ENCODE peak calls at places on chromosome 10, in five cellular contexts. One of them, this sample, is unnamed.

GRCh38 chr10:46283217-46283944 is 3.4 kb upstream of the ANTXRL start:
- DNase-seq in non-pigmented ciliary epithelial cell: no peak
- DNase-seq in lower leg skin: no peak
- DNase-seq in SW 1271: no peak
- DNase-seq in NCI-H460: no peak
- DNase-seq in this sample: no peak

GRCh38 chr10:78614744-78615143 is 454.0 kb upstream of the ZMIZ1 start:
- DNase-seq in SW 1271: no peak
- DNase-seq in lower leg skin: no peak
- DNase-seq in non-pigmented ciliary epithelial cell: no peak
- DNase-seq in NCI-H460: no peak
- DNase-seq in this sample: no peak

GRCh38 chr10:84654671-84655070 is 326.3 kb downstream of the CCSER2 start:
- DNase-seq in SW 1271: no peak
- DNase-seq in lower leg skin: no peak
- DNase-seq in non-pigmented ciliary epithelial cell: no peak
- DNase-seq in NCI-H460: no peak
- DNase-seq in this sample: no peak

GRCh38 chr10:117424171-117424570 is 48.9 kb upstream of the PDZD8 start:
- DNase-seq in non-pigmented ciliary epithelial cell: no peak
- DNase-seq in SW 1271: no peak
- DNase-seq in lower leg skin: no peak
- DNase-seq in NCI-H460: no peak
- DNase-seq in this sample: no peak

GRCh38 chr10:34124522-34125035 is 690.5 kb downstream of the PARD3 start:
- DNase-seq in lower leg skin: no peak
- DNase-seq in NCI-H460: no peak
- DNase-seq in SW 1271: peak
- DNase-seq in non-pigmented ciliary epithelial cell: no peak
- DNase-seq in this sample: no peak

GRCh38 chr10:103553743-103554487 is 60.4 kb downstream of the NEURL1 start:
- DNase-seq in NCI-H460: no peak
- DNase-seq in lower leg skin: no peak
- DNase-seq in non-pigmented ciliary epithelial cell: no peak
- DNase-seq in SW 1271: no peak
- DNase-seq in this sample: no peak

GRCh38 chr10:18786458-18786857 is 127.2 kb downstream of the ARL5B start:
- DNase-seq in SW 1271: no peak
- DNase-seq in non-pigmented ciliary epithelial cell: no peak
- DNase-seq in lower leg skin: no peak
- DNase-seq in NCI-H460: no peak
- DNase-seq in this sample: no peak

GRCh38 chr10:86970152-86970886 is 2.0 kb downstream of the ADIRF start:
- DNase-seq in non-pigmented ciliary epithelial cell: no peak
- DNase-seq in lower leg skin: peak
- DNase-seq in SW 1271: no peak
- DNase-seq in NCI-H460: no peak
- DNase-seq in this sample: no peak

GRCh38 chr10:114668375-114669080 is 10.5 kb upstream of the ABLIM1 start:
- DNase-seq in SW 1271: no peak
- DNase-seq in lower leg skin: no peak
- DNase-seq in NCI-H460: no peak
- DNase-seq in non-pigmented ciliary epithelial cell: no peak
- DNase-seq in this sample: no peak

GRCh38 chr10:123295644-123296043 is 141.4 kb downstream of the BUB3 start:
- DNase-seq in NCI-H460: no peak
- DNase-seq in non-pigmented ciliary epithelial cell: no peak
- DNase-seq in lower leg skin: no peak
- DNase-seq in SW 1271: no peak
- DNase-seq in this sample: no peak

GRCh38 chr10:69375307-69376151 is 41.2 kb downstream of the TACR2 start:
- DNase-seq in SW 1271: no peak
- DNase-seq in non-pigmented ciliary epithelial cell: no peak
- DNase-seq in lower leg skin: peak
- DNase-seq in NCI-H460: no peak
- DNase-seq in this sample: no peak

GRCh38 chr10:16612148-16612742 is 90.6 kb upstream of the C1QL3 start:
- DNase-seq in NCI-H460: peak
- DNase-seq in SW 1271: no peak
- DNase-seq in lower leg skin: no peak
- DNase-seq in non-pigmented ciliary epithelial cell: no peak
- DNase-seq in this sample: no peak

GRCh38 chr10:49176310-49177268 is 11.6 kb downstream of the TMEM273 start:
- DNase-seq in non-pigmented ciliary epithelial cell: no peak
- DNase-seq in SW 1271: no peak
- DNase-seq in lower leg skin: no peak
- DNase-seq in NCI-H460: no peak
- DNase-seq in this sample: no peak

GRCh38 chr10:11798862-11799735 is 24.1 kb upstream of the PROSER2 start:
- DNase-seq in NCI-H460: no peak
- DNase-seq in lower leg skin: no peak
- DNase-seq in SW 1271: no peak
- DNase-seq in non-pigmented ciliary epithelial cell: no peak
- DNase-seq in this sample: no peak

GRCh38 chr10:34504534-34504933 is 310.6 kb downstream of the PARD3 start:
- DNase-seq in SW 1271: no peak
- DNase-seq in lower leg skin: no peak
- DNase-seq in NCI-H460: no peak
- DNase-seq in non-pigmented ciliary epithelial cell: no peak
- DNase-seq in this sample: no peak

GRCh38 chr10:70954373-70954772 is 66.0 kb upstream of the PCBD1 start:
- DNase-seq in SW 1271: no peak
- DNase-seq in non-pigmented ciliary epithelial cell: no peak
- DNase-seq in NCI-H460: no peak
- DNase-seq in lower leg skin: no peak
- DNase-seq in this sample: no peak

GRCh38 chr10:3473271-3473670 is 300.7 kb upstream of the PITRM1 start:
- DNase-seq in SW 1271: no peak
- DNase-seq in lower leg skin: no peak
- DNase-seq in NCI-H460: no peak
- DNase-seq in non-pigmented ciliary epithelial cell: no peak
- DNase-seq in this sample: no peak

GRCh38 chr10:90675621-90676020 is 182.2 kb downstream of the HTR7 start:
- DNase-seq in non-pigmented ciliary epithelial cell: peak
- DNase-seq in SW 1271: no peak
- DNase-seq in lower leg skin: no peak
- DNase-seq in NCI-H460: no peak
- DNase-seq in this sample: no peak

GRCh38 chr10:119806334-119807130 is 66.1 kb downstream of the MCMBP start:
- DNase-seq in non-pigmented ciliary epithelial cell: no peak
- DNase-seq in SW 1271: no peak
- DNase-seq in NCI-H460: no peak
- DNase-seq in lower leg skin: no peak
- DNase-seq in this sample: no peak

GRCh38 chr10:23146069-23146657 is 45.9 kb upstream of the PTF1A start:
- DNase-seq in lower leg skin: no peak
- DNase-seq in non-pigmented ciliary epithelial cell: no peak
- DNase-seq in NCI-H460: no peak
- DNase-seq in SW 1271: no peak
- DNase-seq in this sample: no peak

GRCh38 chr10:8137272-8137680 is 82.8 kb downstream of the GATA3 start:
- DNase-seq in SW 1271: no peak
- DNase-seq in lower leg skin: no peak
- DNase-seq in NCI-H460: no peak
- DNase-seq in non-pigmented ciliary epithelial cell: no peak
- DNase-seq in this sample: peak

GRCh38 chr10:24882047-24882698 is 70.2 kb downstream of the PRTFDC1 start:
- DNase-seq in SW 1271: no peak
- DNase-seq in NCI-H460: no peak
- DNase-seq in lower leg skin: peak
- DNase-seq in non-pigmented ciliary epithelial cell: no peak
- DNase-seq in this sample: peak

GRCh38 chr10:62426086-62426485 is 51.9 kb downstream of the ZNF365 start:
- DNase-seq in non-pigmented ciliary epithelial cell: peak
- DNase-seq in NCI-H460: no peak
- DNase-seq in lower leg skin: no peak
- DNase-seq in SW 1271: no peak
- DNase-seq in this sample: no peak

GRCh38 chr10:90905925-90906324 is 15.0 kb downstream of the ANKRD1 start:
- DNase-seq in NCI-H460: no peak
- DNase-seq in non-pigmented ciliary epithelial cell: no peak
- DNase-seq in lower leg skin: no peak
- DNase-seq in SW 1271: no peak
- DNase-seq in this sample: no peak

GRCh38 chr10:62068464-62068863 is 167.0 kb downstream of the ARID5B start:
- DNase-seq in NCI-H460: no peak
- DNase-seq in lower leg skin: no peak
- DNase-seq in non-pigmented ciliary epithelial cell: no peak
- DNase-seq in SW 1271: no peak
- DNase-seq in this sample: no peak

GRCh38 chr10:114708717-114709352 is 50.8 kb upstream of the ABLIM1 start:
- DNase-seq in NCI-H460: peak
- DNase-seq in lower leg skin: no peak
- DNase-seq in non-pigmented ciliary epithelial cell: peak
- DNase-seq in SW 1271: peak
- DNase-seq in this sample: no peak

GRCh38 chr10:1661861-1662260 is 75.5 kb downstream of the ADARB2 start:
- DNase-seq in lower leg skin: no peak
- DNase-seq in non-pigmented ciliary epithelial cell: no peak
- DNase-seq in SW 1271: no peak
- DNase-seq in NCI-H460: no peak
- DNase-seq in this sample: no peak

GRCh38 chr10:45001382-45002148 is 842 bp downstream of the ZNF22 start:
- DNase-seq in non-pigmented ciliary epithelial cell: no peak
- DNase-seq in SW 1271: peak
- DNase-seq in NCI-H460: no peak
- DNase-seq in lower leg skin: no peak
- DNase-seq in this sample: peak

GRCh38 chr10:87816842-87817178 is 1.2 kb downstream of the ATAD1 start:
- DNase-seq in lower leg skin: no peak
- DNase-seq in NCI-H460: peak
- DNase-seq in SW 1271: no peak
- DNase-seq in non-pigmented ciliary epithelial cell: no peak
- DNase-seq in this sample: no peak

GRCh38 chr10:31000867-31001266 is 30.8 kb downstream of the ZNF438 start:
- DNase-seq in non-pigmented ciliary epithelial cell: no peak
- DNase-seq in NCI-H460: no peak
- DNase-seq in lower leg skin: no peak
- DNase-seq in SW 1271: no peak
- DNase-seq in this sample: no peak

GRCh38 chr10:77563638-77564270 is 73.9 kb downstream of the KCNMA1 start:
- DNase-seq in NCI-H460: no peak
- DNase-seq in lower leg skin: no peak
- DNase-seq in non-pigmented ciliary epithelial cell: no peak
- DNase-seq in SW 1271: no peak
- DNase-seq in this sample: no peak

GRCh38 chr10:68153473-68154210 is 44.4 kb downstream of the MYPN start:
- DNase-seq in SW 1271: peak
- DNase-seq in non-pigmented ciliary epithelial cell: peak
- DNase-seq in NCI-H460: peak
- DNase-seq in lower leg skin: peak
- DNase-seq in this sample: no peak

GRCh38 chr10:104447899-104448298 is 94.3 kb downstream of the CFAP58 start:
- DNase-seq in lower leg skin: no peak
- DNase-seq in NCI-H460: no peak
- DNase-seq in SW 1271: no peak
- DNase-seq in non-pigmented ciliary epithelial cell: no peak
- DNase-seq in this sample: no peak

GRCh38 chr10:36281871-36282331 is 639.8 kb upstream of the FZD8 start:
- DNase-seq in NCI-H460: no peak
- DNase-seq in non-pigmented ciliary epithelial cell: no peak
- DNase-seq in SW 1271: no peak
- DNase-seq in lower leg skin: no peak
- DNase-seq in this sample: no peak